ENCODE peak calls at places on chromosomes 2 and 18, in seven cellular contexts. K is effector memory CD4-positive, alpha-beta T cell; L is A673; Z is CD8-positive, alpha-beta T cell; A is upper lobe of left lung; V is cardiac muscle cell; D is heart right ventricle. X is an unnamed sample. For H3K9me3 and H3K4me1, the result is how much of the 10 kb centered on the place peaks cover.

GRCh38 chr2:181197140-181197760 is 216.8 kb downstream of the UBE2E3 start:
- DNase-seq in Z (no peak), L (no peak), A (no peak), V (no peak), K (no peak), D (no peak), X (no peak)

GRCh38 chr2:128625421-128625820 is 306.8 kb upstream of the HS6ST1 start:
- DNase-seq in K (no peak), L (no peak), D (no peak), V (no peak), A (no peak), Z (no peak), X (no peak)

GRCh38 chr2:153476491-153477095 is 2.0 kb downstream of the RPRM start:
- DNase-seq in V (peak), D (no peak), L (no peak), Z (no peak), K (no peak), A (no peak), X (no peak)

GRCh38 chr2:96452054-96452453 is 53.1 kb downstream of the NEURL3 start:
- DNase-seq in L (no peak), V (no peak), A (no peak), D (no peak), Z (no peak), K (no peak), X (no peak)

GRCh38 chr2:11827547-11827946 is 81.1 kb downstream of the LPIN1 start:
- DNase-seq in K (no peak), Z (no peak), A (no peak), D (no peak), L (no peak), V (no peak), X (no peak)

GRCh38 chr2:116450990-116451389 is 1363.5 kb upstream of the DDX18 start:
- DNase-seq in L (no peak), V (no peak), K (no peak), Z (no peak), A (no peak), D (no peak), X (no peak)

GRCh38 chr2:19893520-19894134 is 8.2 kb downstream of the TTC32 start:
- DNase-seq in L (no peak), V (no peak), K (no peak), D (no peak), A (no peak), Z (no peak), X (no peak)

GRCh38 chr2:55311444-55311870 is 42.4 kb upstream of the MTIF2 start:
- DNase-seq in L (peak), V (no peak), A (no peak), D (no peak), K (no peak), Z (no peak), X (no peak)

GRCh38 chr2:4324531-4324930 is 621.2 kb downstream of the DCDC2C start:
- DNase-seq in L (no peak), D (no peak), V (no peak), A (no peak), K (no peak), Z (no peak), X (no peak)

GRCh38 chr2:207444756-207445155 is 85.0 kb upstream of the CREB1 start:
- DNase-seq in V (no peak), K (no peak), Z (no peak), D (no peak), A (no peak), L (no peak), X (no peak)

GRCh38 chr2:26086155-26086634 is 52.3 kb downstream of the RAB10 start:
- DNase-seq in K (no peak), D (no peak), V (no peak), L (peak), Z (peak), A (no peak), X (no peak)

GRCh38 chr2:98063289-98063688 is 23.7 kb upstream of the VWA3B start:
- DNase-seq in L (no peak), Z (no peak), K (no peak), D (no peak), V (no peak), A (no peak), X (no peak)

GRCh38 chr2:100033976-100034375 is 108.4 kb downstream of the AFF3 start:
- DNase-seq in D (no peak), L (no peak), V (no peak), A (no peak), Z (no peak), K (no peak), X (no peak)

GRCh38 chr2:213306320-213306942 is 22.2 kb downstream of the SPAG16 start:
- DNase-seq in K (no peak), D (peak), L (peak), Z (no peak), A (no peak), V (no peak), X (no peak)

GRCh38 chr2:151306621-151307020 is 17.2 kb upstream of the NMI start:
- DNase-seq in V (no peak), Z (no peak), D (no peak), A (no peak), L (peak), K (no peak), X (no peak)

GRCh38 chr2:241981076-241981700 is 111.7 kb downstream of the RTP5 start:
- DNase-seq in V (no peak), Z (no peak), D (no peak), L (no peak), K (no peak), A (no peak), X (no peak)

GRCh38 chr2:26979761-26980160 is 9.3 kb downstream of the MAPRE3 start:
- DNase-seq in A (no peak), V (no peak), K (no peak), L (no peak), D (no peak), Z (no peak), X (no peak)

GRCh38 chr2:208311954-208312353 is 45.9 kb downstream of the PIKFYVE start:
- DNase-seq in Z (no peak), D (no peak), K (no peak), L (peak), V (no peak), A (no peak), X (no peak)

GRCh38 chr2:40193670-40194026 is 258.2 kb downstream of the SLC8A1 start:
- DNase-seq in L (no peak), D (no peak), K (no peak), V (no peak), Z (no peak), A (no peak), X (no peak)

GRCh38 chr2:15563227-15564100 is 2.3 kb upstream of the NBAS start:
- DNase-seq in Z (no peak), K (no peak), L (no peak), A (no peak), D (no peak), V (no peak), X (no peak)

GRCh38 chr18:3384664-3385189 is 65.2 kb upstream of the TGIF1 start:
- DNase-seq in L (no peak), D (no peak), Z (no peak), K (no peak), A (no peak), V (no peak), X (no peak)

GRCh38 chr2:230090978-230091377 is 22.3 kb upstream of the SLC16A14 start:
- DNase-seq in A (no peak), K (no peak), L (no peak), Z (no peak), V (no peak), D (no peak), X (no peak)

GRCh38 chr18:76134631-76135030 is 360.4 kb downstream of the ZNF516 start:
- DNase-seq in K (no peak), L (no peak), V (no peak), Z (no peak), D (no peak), A (no peak), X (no peak)

GRCh38 chr2:1051585-1051984 is 100.9 kb downstream of the SNTG2 start:
- DNase-seq in A (no peak), Z (no peak), K (no peak), L (no peak), D (no peak), V (no peak), X (no peak)

GRCh38 chr2:200534572-200534971 is 8.6 kb downstream of the SGO2 start:
- DNase-seq in V (no peak), Z (no peak), K (no peak), L (no peak), A (no peak), D (no peak), X (no peak)

GRCh38 chr2:45382744-45383143 is 228.3 kb downstream of the SRBD1 start:
- DNase-seq in A (no peak), V (no peak), K (no peak), D (no peak), L (peak), Z (no peak), X (no peak)

GRCh38 chr2:11022874-11023273 is 111.1 kb downstream of the KCNF1 start:
- DNase-seq in Z (no peak), K (no peak), A (peak), L (no peak), D (no peak), V (no peak), X (no peak)

GRCh38 chr2:206531996-206532543 is 88.7 kb downstream of the ADAM23 start:
- DNase-seq in K (no peak), A (no peak), V (peak), D (peak), L (no peak), Z (no peak), X (no peak)

GRCh38 chr2:189254268-189254883 is 74.8 kb upstream of the COL5A2 start:
- DNase-seq in V (peak), K (no peak), A (peak), Z (no peak), L (no peak), D (peak), X (no peak)

GRCh38 chr18:61322265-61322873 is 10.9 kb upstream of the CDH20 start:
- DNase-seq in V (peak), D (peak), L (peak), K (no peak), A (peak), Z (no peak), X (no peak)

GRCh38 chr2:42064417-42064942 is 16.7 kb downstream of the PKDCC start:
- DNase-seq in K (no peak), A (no peak), L (no peak), V (no peak), Z (no peak), D (no peak), X (no peak)

GRCh38 chr2:212147921-212148513 is 390.6 kb downstream of the ERBB4 start:
- DNase-seq in L (peak), V (peak), A (no peak), K (no peak), Z (no peak), D (no peak), X (no peak)

GRCh38 chr2:241565413-241565812 is 6.9 kb downstream of the BOK start:
- DNase-seq in D (no peak), V (no peak), Z (no peak), K (no peak), L (no peak), A (no peak), X (no peak)

GRCh38 chr2:53130441-53130943 is 637.1 kb upstream of the CHAC2 start:
- DNase-seq in A (no peak), V (no peak), K (no peak), Z (no peak), D (no peak), L (peak), X (no peak)

DNA sequence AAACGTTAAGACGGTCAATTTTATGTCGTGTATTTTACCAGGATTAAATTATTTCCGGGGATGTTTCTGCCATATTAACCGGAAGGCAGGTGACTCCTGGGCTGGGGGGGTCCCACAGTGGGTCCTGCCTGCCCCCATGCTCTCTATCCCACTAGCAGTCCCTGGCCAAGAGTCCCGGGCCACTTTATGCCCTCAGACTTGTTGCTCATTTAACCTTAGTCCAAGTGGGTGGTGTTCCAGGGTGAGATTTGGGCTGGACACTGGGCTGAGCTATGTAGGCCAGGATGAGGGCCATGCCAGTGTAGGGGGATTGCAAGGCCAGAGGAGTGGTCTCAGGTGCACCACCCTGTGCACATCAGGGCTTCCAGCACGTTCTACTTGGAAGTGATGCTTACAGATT is 24.1 kb downstream of the TWIST2 start:
- DNase-seq in V (no peak), K (no peak), D (no peak), Z (no peak), L (no peak), A (no peak), X (no peak)
- H3K27ac ChIP-seq in V (no peak), K (no peak), D (no peak), Z (no peak), L (no peak), A (no peak), X (no peak)

GRCh38 chr2:239642406-239643004 is 241.7 kb upstream of the HDAC4 start:
- DNase-seq in D (no peak), Z (no peak), A (no peak), K (no peak), L (no peak), V (no peak), X (no peak)

GRCh38 chr2:239639366-239640185 is 238.8 kb upstream of the HDAC4 start:
- DNase-seq in Z (no peak), D (no peak), K (no peak), A (no peak), L (no peak), V (no peak), X (no peak)

GRCh38 chr2:239640676-239641580 is 240.1 kb upstream of the HDAC4 start:
- DNase-seq in K (no peak), Z (no peak), V (no peak), A (no peak), L (no peak), D (no peak), X (no peak)

GRCh38 chr2:239638376-239638775 is 237.6 kb upstream of the HDAC4 start:
- DNase-seq in D (no peak), K (no peak), V (no peak), L (no peak), Z (no peak), A (no peak), X (no peak)

GRCh38 chr2:239640210-239640609 is 239.4 kb upstream of the HDAC4 start:
- DNase-seq in V (no peak), L (no peak), A (no peak), D (no peak), K (no peak), Z (no peak), X (no peak)
- H3K9me3 ChIP-seq in V (under half), L (under half), A (under half), D (under half), K (under half), Z (under half), X (under half)

GRCh38 chr2:134232461-134232860 is 21.4 kb upstream of the MGAT5 start:
- DNase-seq in V (no peak), L (no peak), D (no peak), K (no peak), Z (no peak), A (no peak), X (peak)

GRCh38 chr2:134235771-134236170 is 18.1 kb upstream of the MGAT5 start:
- DNase-seq in L (no peak), Z (no peak), K (no peak), D (no peak), V (no peak), A (no peak), X (no peak)

GRCh38 chr2:134232868-134233732 is 20.8 kb upstream of the MGAT5 start:
- DNase-seq in D (no peak), V (no peak), L (no peak), A (no peak), K (no peak), Z (no peak), X (peak)

GRCh38 chr2:134233733-134234135 is 20.1 kb upstream of the MGAT5 start:
- DNase-seq in K (no peak), A (no peak), V (no peak), D (no peak), L (no peak), Z (no peak), X (no peak)

GRCh38 chr2:134234535-134234934 is 19.3 kb upstream of the MGAT5 start:
- DNase-seq in A (no peak), L (no peak), D (no peak), Z (no peak), K (no peak), V (no peak), X (no peak)
- H3K4me1 ChIP-seq in A (under half), L (under half), D (under half), Z (half or more), K (under half), V (under half), X (half or more)

GRCh38 chr18:79625924-79626561 is 53.6 kb upstream of the CTDP1 start:
- DNase-seq in K (no peak), Z (no peak), D (no peak), V (no peak), A (no peak), L (no peak), X (no peak)

GRCh38 chr18:79626905-79627749 is 52.5 kb upstream of the CTDP1 start:
- DNase-seq in D (no peak), A (peak), L (no peak), Z (no peak), V (no peak), K (no peak), X (no peak)

GRCh38 chr18:79627750-79628294 is 51.8 kb upstream of the CTDP1 start:
- DNase-seq in V (no peak), Z (no peak), A (no peak), D (no peak), L (no peak), K (no peak), X (no peak)

GRCh38 chr18:79624356-79624961 is 55.1 kb upstream of the CTDP1 start:
- DNase-seq in K (no peak), D (no peak), Z (no peak), V (no peak), L (no peak), A (no peak), X (no peak)

DNA sequence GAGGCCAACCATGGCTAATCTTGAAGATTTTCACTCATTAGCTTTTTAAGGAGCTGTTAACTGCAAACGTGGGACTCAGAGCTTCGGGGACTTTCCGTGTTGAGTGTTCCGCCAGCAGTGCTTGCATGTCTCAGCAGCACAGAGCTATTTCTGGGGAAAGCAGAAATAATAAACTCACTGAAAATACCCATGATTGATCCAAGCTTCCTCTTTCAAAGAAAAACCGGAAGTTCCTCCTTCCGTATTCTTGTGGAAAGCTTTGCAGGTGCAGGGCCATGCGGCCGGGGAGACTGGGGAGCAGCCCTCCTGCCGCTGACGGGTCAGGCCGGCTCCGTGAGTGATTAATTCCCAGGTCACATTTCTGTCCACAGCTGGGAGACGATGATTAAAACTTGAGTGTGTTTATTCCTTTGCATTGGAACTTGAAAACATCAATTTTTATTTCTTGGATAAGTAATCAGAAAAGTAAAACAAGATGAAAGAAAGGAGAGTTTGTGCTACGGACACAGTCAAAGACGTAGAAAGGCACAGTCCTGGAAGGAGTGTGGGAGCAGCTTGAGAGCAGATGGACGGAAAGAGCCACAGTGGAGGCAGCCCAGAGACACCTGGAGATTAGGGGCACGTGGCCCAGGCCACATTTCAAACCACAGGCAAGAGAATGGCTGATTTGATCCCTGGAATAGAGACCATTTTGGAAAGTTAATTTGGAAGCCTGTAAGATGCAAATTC is 54.2 kb upstream of the CTDP1 start:
- DNase-seq in L (no peak), A (no peak), V (no peak), Z (no peak), D (no peak), K (no peak), X (no peak)
- H3K27ac ChIP-seq in L (no peak), A (no peak), V (no peak), Z (no peak), D (no peak), K (no peak), X (no peak)

GRCh38 chr2:161423351-161424178 is 7.5 kb downstream of the TBR1 start:
- DNase-seq in K (no peak), V (no peak), A (no peak), L (no peak), Z (no peak), D (peak), X (no peak)
- H3K9me3 ChIP-seq in K (under half), V (under half), A (under half), L (under half), Z (under half), D (under half), X (under half)

DNA sequence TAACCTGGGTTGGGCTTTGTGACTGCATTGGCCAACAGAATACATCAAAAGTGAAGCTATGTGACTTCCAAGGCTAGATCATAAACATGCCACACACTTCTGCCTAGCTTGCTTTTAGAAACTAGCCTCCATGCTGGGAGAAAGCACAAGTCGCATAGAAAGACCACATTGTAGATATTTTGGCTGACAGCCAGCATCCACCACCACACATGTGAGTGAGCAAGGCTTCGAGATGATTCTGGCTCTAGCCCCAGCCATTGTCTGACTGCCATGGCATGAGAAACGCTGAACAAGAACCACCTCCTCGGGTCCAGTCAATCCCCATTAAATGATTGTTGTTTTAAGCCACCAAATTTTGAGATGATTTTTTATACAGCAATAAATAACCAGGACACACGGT is 66.8 kb upstream of the STPG4 start:
- DNase-seq in V (no peak), K (no peak), Z (no peak), L (peak), D (no peak), A (no peak), X (no peak)
- H3K4me1 ChIP-seq in V (under half), K (under half), Z (under half), L (under half), D (under half), A (under half), X (under half)

GRCh38 chr2:17933251-17933650 is 54.8 kb downstream of the KCNS3 start:
- DNase-seq in Z (no peak), L (no peak), A (no peak), D (no peak), K (no peak), V (no peak), X (no peak)

GRCh38 chr2:17930773-17931172 is 52.3 kb downstream of the KCNS3 start:
- DNase-seq in V (no peak), D (no peak), L (no peak), Z (no peak), K (no peak), A (no peak), X (no peak)

GRCh38 chr2:17936599-17936998 is 58.1 kb downstream of the KCNS3 start:
- DNase-seq in K (no peak), L (no peak), A (no peak), D (no peak), Z (no peak), V (no peak), X (no peak)

GRCh38 chr2:17935242-17935885 is 56.9 kb downstream of the KCNS3 start:
- DNase-seq in K (no peak), V (no peak), D (no peak), Z (no peak), L (no peak), A (no peak), X (no peak)

DNA sequence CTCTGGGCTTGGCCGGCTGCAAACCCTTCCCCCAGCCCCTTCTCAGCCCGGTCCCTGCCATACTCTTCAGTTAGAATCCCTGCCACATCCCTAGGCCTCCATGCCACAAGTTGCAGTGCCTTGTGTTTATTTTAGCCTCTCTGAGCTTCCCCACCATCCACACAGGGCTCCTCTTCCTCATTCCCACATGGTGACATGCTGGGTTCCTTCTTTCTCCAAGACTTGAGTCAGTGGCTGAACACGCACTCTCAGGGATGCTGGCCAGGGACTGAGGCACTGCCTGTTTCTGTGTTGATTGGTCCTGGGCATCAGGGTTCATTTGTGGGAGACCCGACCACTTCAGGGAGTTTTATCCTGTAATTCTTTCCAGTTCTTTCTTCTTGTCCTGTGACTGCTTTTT is 56.3 kb downstream of the KCNS3 start:
- DNase-seq in L (no peak), V (no peak), A (no peak), D (no peak), K (no peak), Z (no peak), X (no peak)
- H3K27ac ChIP-seq in L (no peak), V (no peak), A (no peak), D (no peak), K (no peak), Z (no peak), X (no peak)